ENCODE peak calls at places on chromosomes 16 and 17, in ten cellular contexts. M is AG04450; S is CD4-positive, CD25-positive, alpha-beta regulatory T cell; G is left lung; V is IMR-90; E is Peyer's patch; I is heart left ventricle; T is aorta; W is mucosa of descending colon; O is PC-3. K is an unnamed sample.

GRCh38 chr17:49789278-49789578 is 747 bp downstream of the KAT7 start:
- DNase-seq in W (no peak), I (no peak), M (no peak), S (no peak), T (no peak), E (no peak), V (no peak), O (no peak), G (no peak), K (no peak)

GRCh38 chr16:22008215-22009142 is 568 bp downstream of the MOSMO start:
- DNase-seq in O (no peak), M (no peak), W (peak; percentile 59), E (peak; percentile 50), T (no peak), S (peak; percentile 9), G (peak; percentile 84), V (no peak), I (peak; percentile 27), K (peak; percentile 60)

GRCh38 chr16:81335669-81336068 is 20.9 kb downstream of the GAN start:
- DNase-seq in G (no peak), O (no peak), I (no peak), M (no peak), V (no peak), E (no peak), T (no peak), W (no peak), S (no peak), K (no peak)

GRCh38 chr17:66747561-66748275 is 87.2 kb upstream of the CACNG5 start:
- DNase-seq in G (peak; percentile 41), S (no peak), V (peak; percentile 80), I (no peak), E (no peak), T (no peak), O (peak; percentile 84), W (no peak), M (peak; percentile 15), K (no peak)

GRCh38 chr17:80989586-80989913 is 2.1 kb upstream of the CHMP6 start:
- DNase-seq in W (no peak), I (no peak), M (no peak), O (peak; percentile 44), G (peak; percentile 78), V (no peak), S (no peak), E (no peak), T (no peak), K (peak; percentile 16)

GRCh38 chr17:15213381-15214087 is 51.6 kb downstream of the PMP22 start:
- DNase-seq in G (no peak), I (no peak), W (no peak), V (peak; percentile 16), T (no peak), M (no peak), E (no peak), O (peak; percentile 65), S (no peak), K (no peak)

GRCh38 chr16:49641250-49641649 is 214.7 kb downstream of the ZNF423 start:
- DNase-seq in T (no peak), I (no peak), E (no peak), W (no peak), O (no peak), M (no peak), S (no peak), V (no peak), G (no peak), K (no peak)

GRCh38 chr17:17781591-17782424 is 55.0 kb downstream of the SREBF1 start:
- DNase-seq in T (peak; percentile 85), G (no peak), V (peak; percentile 52), I (peak; percentile 85), E (peak; percentile 59), O (peak; percentile 45), W (no peak), S (no peak), M (no peak), K (peak; percentile 88)

GRCh38 chr16:2115591-2115973 is 20.1 kb downstream of the PKD1 start:
- DNase-seq in M (no peak), S (no peak), W (no peak), O (no peak), I (no peak), E (no peak), V (no peak), T (no peak), G (no peak), K (no peak)

GRCh38 chr17:2592974-2593845 is at the start of gene PAFAH1B1:
- DNase-seq in V (peak; percentile 72), W (peak; percentile 97), G (peak; percentile 99), O (peak; percentile 85), E (peak; percentile 95), S (peak; percentile 93), T (peak; percentile 94), M (peak; percentile 21), I (peak; percentile 95), K (peak; percentile 91)

GRCh38 chr17:70276931-70277330 is 107.6 kb downstream of the KCNJ2 start:
- DNase-seq in G (no peak), M (no peak), O (peak; percentile 57), I (no peak), S (no peak), V (peak; percentile 32), T (no peak), E (no peak), W (no peak), K (no peak)

GRCh38 chr17:31492880-31493655 is 101.6 kb downstream of the RAB11FIP4 start:
- DNase-seq in S (peak; percentile 35), W (peak; percentile 77), O (no peak), G (no peak), I (no peak), T (peak; percentile 76), E (peak; percentile 91), M (no peak), V (no peak), K (no peak)

GRCh38 chr17:4032738-4033137 is 68.5 kb upstream of the ATP2A3 start:
- DNase-seq in S (no peak), T (no peak), W (no peak), E (no peak), G (no peak), O (no peak), V (no peak), M (no peak), I (no peak), K (no peak)

GRCh38 chr16:72797606-72798005 is 250.3 kb downstream of the ZFHX3 start:
- DNase-seq in W (no peak), G (no peak), M (no peak), O (no peak), T (no peak), E (no peak), S (no peak), V (no peak), I (peak; percentile 50), K (no peak)

GRCh38 chr16:29990883-29991570 is 4.4 kb downstream of the HIRIP3 start:
- DNase-seq in T (peak; percentile 42), S (no peak), O (no peak), I (no peak), W (no peak), G (peak; percentile 70), V (no peak), E (no peak), M (no peak), K (no peak)

GRCh38 chr17:81825841-81826471 is 7.1 kb downstream of the MCRIP1 start:
- DNase-seq in O (no peak), I (no peak), T (no peak), M (no peak), V (no peak), E (no peak), S (no peak), G (no peak), W (peak; percentile 49), K (no peak)

DNA sequence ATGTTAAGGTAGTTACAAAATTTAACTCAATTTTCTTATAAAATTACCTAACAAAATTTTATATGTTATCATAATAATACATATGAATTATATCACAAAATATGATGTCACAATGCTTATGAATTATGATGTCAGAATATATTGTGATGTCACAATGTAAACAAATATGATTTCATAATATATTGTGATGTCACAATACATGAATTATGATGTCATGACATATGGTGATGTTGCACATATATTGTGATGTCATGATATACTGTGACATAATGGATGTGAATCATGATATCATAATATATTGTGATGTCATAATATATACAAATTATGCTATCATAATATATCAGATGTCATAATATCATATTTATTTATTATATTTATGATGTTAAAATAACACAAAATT is 1879.9 kb downstream of the TP53TG3F start:
- DNase-seq in I (no peak), G (no peak), M (no peak), T (no peak), O (no peak), W (no peak), V (no peak), S (no peak), E (no peak), K (no peak)
- H3K9me3 ChIP-seq in I (peaks cover 15% of the 10 kb centered on the region), G (no peaks in the 10 kb centered on the region), M (peaks cover 11% of the 10 kb centered on the region), T (no peaks in the 10 kb centered on the region), O (peaks cover 3% of the 10 kb centered on the region), W (peaks cover 58% of the 10 kb centered on the region), V (peaks cover 9% of the 10 kb centered on the region), S (peaks cover 11% of the 10 kb centered on the region), E (no peaks in the 10 kb centered on the region), K (no peaks in the 10 kb centered on the region)

GRCh38 chr16:35561346-35561745 is 2101.9 kb downstream of the TP53TG3F start:
- DNase-seq in V (no peak), S (no peak), I (no peak), M (no peak), E (no peak), G (no peak), T (no peak), W (no peak), O (no peak), K (no peak)
- H3K9me3 ChIP-seq in V (peaks cover 12% of the 10 kb centered on the region), S (peaks cover 2% of the 10 kb centered on the region), I (no peaks in the 10 kb centered on the region), M (peaks cover 30% of the 10 kb centered on the region), E (no peaks in the 10 kb centered on the region), G (no peaks in the 10 kb centered on the region), T (peaks cover 6% of the 10 kb centered on the region), W (peaks cover 57% of the 10 kb centered on the region), O (no peaks in the 10 kb centered on the region), K (no peaks in the 10 kb centered on the region)

DNA sequence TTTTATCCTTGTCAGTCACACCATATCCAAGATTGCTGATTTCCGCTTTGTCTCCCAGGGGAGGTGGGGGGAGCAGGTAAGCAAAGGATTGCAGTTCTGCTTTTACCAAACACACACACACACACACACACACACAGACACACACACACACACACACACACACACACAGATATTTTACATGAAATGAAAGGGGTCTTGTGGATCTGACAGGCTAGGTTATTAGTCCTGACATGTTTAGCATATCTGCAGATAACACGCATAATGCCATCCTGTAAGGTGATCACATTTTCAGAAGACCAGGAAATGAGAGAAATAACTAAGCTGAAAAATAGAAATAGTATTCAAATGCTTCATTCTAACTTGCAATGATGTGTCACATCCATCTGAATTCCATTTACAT is 1113.3 kb downstream of the CDH8 start:
- DNase-seq in S (no peak), G (no peak), W (no peak), T (no peak), I (no peak), O (no peak), M (no peak), E (no peak), V (no peak), K (no peak)
- H3K9me3 ChIP-seq in S (peaks cover 10% of the 10 kb centered on the region), G (no peaks in the 10 kb centered on the region), W (peaks cover 26% of the 10 kb centered on the region), T (peaks cover 1% of the 10 kb centered on the region), I (no peaks in the 10 kb centered on the region), O (no peaks in the 10 kb centered on the region), M (peaks cover 7% of the 10 kb centered on the region), E (no peaks in the 10 kb centered on the region), V (peaks cover 4% of the 10 kb centered on the region), K (no peaks in the 10 kb centered on the region)

DNA sequence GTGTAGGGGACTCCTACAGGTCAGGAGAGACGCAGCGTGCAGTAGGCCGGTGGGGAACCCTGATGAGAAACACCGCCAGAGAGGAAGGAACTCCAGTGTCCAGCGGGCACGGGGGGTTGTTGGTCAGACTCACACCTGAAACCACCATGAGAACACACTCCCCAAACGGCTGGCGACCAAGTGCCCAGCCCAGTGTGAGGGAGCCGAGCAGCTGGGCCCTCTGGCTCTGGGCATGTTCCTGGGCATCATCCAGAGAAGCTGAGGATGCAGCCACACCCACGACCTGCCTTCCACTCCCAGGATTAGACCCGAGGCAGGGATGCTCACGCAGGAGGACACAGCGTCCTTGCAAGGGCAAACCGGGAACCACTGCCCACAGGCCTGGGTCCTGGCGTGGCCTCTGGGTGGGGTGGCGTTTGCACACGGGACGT is 108.3 kb upstream of the ZNF750 start:
- DNase-seq in W (peak; percentile 31), I (no peak), E (no peak), T (no peak), G (peak; percentile 69), V (no peak), M (no peak), S (no peak), O (no peak), K (no peak)
- H3K9me3 ChIP-seq in W (peaks cover 34% of the 10 kb centered on the region), I (peaks cover 38% of the 10 kb centered on the region), E (no peaks in the 10 kb centered on the region), T (peaks cover 6% of the 10 kb centered on the region), G (no peaks in the 10 kb centered on the region), V (peaks cover 66% of the 10 kb centered on the region), M (peaks cover 63% of the 10 kb centered on the region), S (peaks cover 23% of the 10 kb centered on the region), O (no peaks in the 10 kb centered on the region), K (peaks cover 20% of the 10 kb centered on the region)

K was measured in ovary.